ENCODE peak calls at places on chromosomes 3 and 15, in seven cellular contexts. One of them, this sample, is unnamed.

GRCh38 chr3:124599779-124600693 is 130.2 kb upstream of the UMPS start:
- DNase-seq in T-helper 17 cell: no peak
- DNase-seq in cardiac fibroblast: no peak
- DNase-seq in T follicular helper cell: no peak
- DNase-seq in iris pigment epithelial cell: no peak
- DNase-seq in occipital lobe: no peak
- DNase-seq in brain microvascular endothelial cell: peak
- DNase-seq in this sample: no peak

GRCh38 chr3:150588027-150588830 is 14.9 kb upstream of the SELENOT start:
- DNase-seq in brain microvascular endothelial cell: no peak
- DNase-seq in T-helper 17 cell: no peak
- DNase-seq in T follicular helper cell: no peak
- DNase-seq in cardiac fibroblast: no peak
- DNase-seq in iris pigment epithelial cell: no peak
- DNase-seq in occipital lobe: no peak
- DNase-seq in this sample: no peak

GRCh38 chr3:5330152-5330810 is 142.8 kb downstream of the EDEM1 start:
- DNase-seq in T-helper 17 cell: no peak
- DNase-seq in iris pigment epithelial cell: peak
- DNase-seq in brain microvascular endothelial cell: peak
- DNase-seq in occipital lobe: no peak
- DNase-seq in T follicular helper cell: no peak
- DNase-seq in cardiac fibroblast: no peak
- DNase-seq in this sample: no peak

GRCh38 chr3:14254812-14255702 is 76.4 kb downstream of the LSM3 start:
- DNase-seq in brain microvascular endothelial cell: no peak
- DNase-seq in iris pigment epithelial cell: no peak
- DNase-seq in cardiac fibroblast: no peak
- DNase-seq in T-helper 17 cell: no peak
- DNase-seq in T follicular helper cell: no peak
- DNase-seq in occipital lobe: no peak
- DNase-seq in this sample: no peak

GRCh38 chr3:56887402-56888025 is 85.8 kb upstream of the ARHGEF3 start:
- DNase-seq in occipital lobe: no peak
- DNase-seq in cardiac fibroblast: no peak
- DNase-seq in brain microvascular endothelial cell: no peak
- DNase-seq in T-helper 17 cell: no peak
- DNase-seq in T follicular helper cell: no peak
- DNase-seq in iris pigment epithelial cell: no peak
- DNase-seq in this sample: no peak

GRCh38 chr3:23996058-23996457 is 51.0 kb downstream of the NR1D2 start:
- DNase-seq in iris pigment epithelial cell: no peak
- DNase-seq in T-helper 17 cell: no peak
- DNase-seq in occipital lobe: no peak
- DNase-seq in T follicular helper cell: no peak
- DNase-seq in brain microvascular endothelial cell: no peak
- DNase-seq in cardiac fibroblast: no peak
- DNase-seq in this sample: no peak

GRCh38 chr15:29134641-29135071 is 135.0 kb downstream of the NSMCE3 start:
- DNase-seq in cardiac fibroblast: no peak
- DNase-seq in brain microvascular endothelial cell: no peak
- DNase-seq in T-helper 17 cell: no peak
- DNase-seq in T follicular helper cell: no peak
- DNase-seq in iris pigment epithelial cell: no peak
- DNase-seq in occipital lobe: no peak
- DNase-seq in this sample: no peak

GRCh38 chr15:62545392-62546227 is 380.5 kb upstream of the C2CD4B start:
- DNase-seq in T follicular helper cell: no peak
- DNase-seq in brain microvascular endothelial cell: no peak
- DNase-seq in cardiac fibroblast: peak
- DNase-seq in T-helper 17 cell: no peak
- DNase-seq in iris pigment epithelial cell: no peak
- DNase-seq in occipital lobe: peak
- DNase-seq in this sample: peak

GRCh38 chr3:84959470-84960380 is 936 bp downstream of the CADM2 start:
- DNase-seq in iris pigment epithelial cell: no peak
- DNase-seq in occipital lobe: no peak
- DNase-seq in T-helper 17 cell: no peak
- DNase-seq in brain microvascular endothelial cell: no peak
- DNase-seq in T follicular helper cell: no peak
- DNase-seq in cardiac fibroblast: no peak
- DNase-seq in this sample: no peak

GRCh38 chr3:123449092-123449985 is 449 bp upstream of the ADCY5 start:
- DNase-seq in cardiac fibroblast: peak
- DNase-seq in occipital lobe: peak
- DNase-seq in T-helper 17 cell: no peak
- DNase-seq in iris pigment epithelial cell: peak
- DNase-seq in brain microvascular endothelial cell: no peak
- DNase-seq in T follicular helper cell: no peak
- DNase-seq in this sample: no peak

GRCh38 chr3:131728898-131729297 is 226.1 kb upstream of the MRPL3 start:
- DNase-seq in occipital lobe: no peak
- DNase-seq in iris pigment epithelial cell: no peak
- DNase-seq in brain microvascular endothelial cell: no peak
- DNase-seq in T follicular helper cell: no peak
- DNase-seq in T-helper 17 cell: no peak
- DNase-seq in cardiac fibroblast: no peak
- DNase-seq in this sample: no peak

GRCh38 chr15:41630616-41631218 is 29.5 kb upstream of the MGA start:
- DNase-seq in cardiac fibroblast: no peak
- DNase-seq in brain microvascular endothelial cell: no peak
- DNase-seq in occipital lobe: no peak
- DNase-seq in T-helper 17 cell: no peak
- DNase-seq in T follicular helper cell: no peak
- DNase-seq in iris pigment epithelial cell: no peak
- DNase-seq in this sample: no peak

GRCh38 chr15:52183562-52184173 is 7.5 kb downstream of the GNB5 start:
- DNase-seq in T follicular helper cell: no peak
- DNase-seq in iris pigment epithelial cell: peak
- DNase-seq in T-helper 17 cell: peak
- DNase-seq in brain microvascular endothelial cell: peak
- DNase-seq in cardiac fibroblast: peak
- DNase-seq in occipital lobe: no peak
- DNase-seq in this sample: no peak